ENCODE peak calls at places on chromosomes 13 and 19, in seven cellular contexts. G, X, S, I, D, T and N are unnamed samples.

GRCh38 chr13:29756506-29756905 is 93.9 kb downstream of the UBL3 start:
- DNase-seq in G (no peak), X (no peak), S (no peak), I (no peak), D (no peak), T (no peak), N (no peak)

GRCh38 chr19:37077615-37077928 is 661 bp upstream of the ZNF420 start:
- DNase-seq in G (no peak), X (no peak), S (no peak), I (peak), D (no peak), T (no peak), N (no peak)

GRCh38 chr13:53683608-53684007 is 655.0 kb downstream of the OLFM4 start:
- DNase-seq in G (no peak), X (no peak), S (no peak), I (no peak), D (no peak), T (no peak), N (no peak)

GRCh38 chr13:20394506-20394905 is 131.2 kb downstream of the CRYL1 start:
- DNase-seq in G (no peak), X (no peak), S (no peak), I (no peak), D (no peak), T (no peak), N (peak)

GRCh38 chr19:3034845-3035541 is 5.9 kb upstream of the TLE2 start:
- DNase-seq in G (peak), X (peak), S (no peak), I (no peak), D (no peak), T (no peak), N (no peak)

GRCh38 chr19:23991170-23991569 is 76.5 kb downstream of the ZNF726 start:
- DNase-seq in G (no peak), X (no peak), S (no peak), I (peak), D (no peak), T (no peak), N (no peak)

GRCh38 chr19:42269518-42270345 is 680 bp downstream of the CIC start:
- DNase-seq in G (no peak), X (no peak), S (no peak), I (no peak), D (no peak), T (no peak), N (peak)

GRCh38 chr13:113291997-113292862 is 4.8 kb upstream of the LAMP1 start:
- DNase-seq in G (peak), X (peak), S (no peak), I (no peak), D (peak), T (no peak), N (no peak)

GRCh38 chr13:97141564-97142005 is 80.5 kb upstream of the MBNL2 start:
- DNase-seq in G (peak), X (peak), S (no peak), I (peak), D (peak), T (no peak), N (no peak)